ENCODE peak calls at places on chromosomes 4 and X, in six cellular contexts. O, X, C, V, D and H are unnamed samples.

GRCh38 chr4:82733636-82734035 is 65.0 kb downstream of the SCD5 start:
- DNase-seq in O (no peak), X (no peak), C (no peak), V (no peak), D (no peak), H (no peak)

GRCh38 chr4:111066887-111067286 is 444.0 kb upstream of the PITX2 start:
- DNase-seq in O (no peak), X (no peak), C (no peak), V (no peak), D (no peak), H (no peak)

GRCh38 chrX:48022740-48023139 is 16.0 kb downstream of the SPACA5 start:
- DNase-seq in O (no peak), X (no peak), C (no peak), V (no peak), D (no peak), H (no peak)

GRCh38 chrX:13646154-13646549 is 6.8 kb upstream of the TCEANC start:
- DNase-seq in O (no peak), X (peak; percentile 50), C (no peak), V (peak; percentile 39), D (peak; percentile 71), H (no peak)

GRCh38 chr4:176393306-176394013 is 73.7 kb downstream of the SPCS3 start:
- DNase-seq in O (no peak), X (no peak), C (no peak), V (no peak), D (no peak), H (no peak)

GRCh38 chr4:8108261-8108660 is 50.4 kb downstream of the ABLIM2 start:
- DNase-seq in O (no peak), X (no peak), C (no peak), V (no peak), D (peak; percentile 34), H (no peak)

GRCh38 chrX:51803833-51804232 is 60.6 kb downstream of the GSPT2 start:
- DNase-seq in O (no peak), X (no peak), C (no peak), V (no peak), D (no peak), H (no peak)

GRCh38 chr4:103718993-103719319 is 829 bp downstream of the TACR3 start:
- DNase-seq in O (no peak), X (no peak), C (no peak), V (no peak), D (no peak), H (no peak)

GRCh38 chr4:7499661-7500060 is 64.9 kb upstream of the PSAPL1 start:
- DNase-seq in O (no peak), X (no peak), C (no peak), V (no peak), D (no peak), H (no peak)

GRCh38 chr4:15696866-15697265 is 6.0 kb upstream of the BST1 start:
- DNase-seq in O (no peak), X (no peak), C (no peak), V (no peak), D (no peak), H (no peak)

GRCh38 chr4:102935716-102936115 is 66.9 kb downstream of the CISD2 start:
- DNase-seq in O (no peak), X (no peak), C (no peak), V (no peak), D (no peak), H (no peak)

GRCh38 chr4:189202869-189203271 is 737.8 kb upstream of the FRG1 start:
- DNase-seq in O (no peak), X (no peak), C (no peak), V (no peak), D (no peak), H (no peak)

GRCh38 chrX:151736685-151737084 is 2.1 kb downstream of the CNGA2 start:
- DNase-seq in O (no peak), X (no peak), C (no peak), V (no peak), D (no peak), H (no peak)